ENCODE peak calls at places on chromosomes 6 and 20, in four cellular contexts. One of them, this sample, is unnamed.

GRCh38 chr6:29941916-29942274 is 437 bp upstream of the HLA-A start:
- DNase-seq in esophagus squamous epithelium: no peak
- DNase-seq in fibroblast of lung: no peak
- DNase-seq in psoas muscle: no peak
- DNase-seq in this sample: no peak

GRCh38 chr20:37579091-37579490 is 51.4 kb upstream of the BLCAP start:
- DNase-seq in esophagus squamous epithelium: no peak
- DNase-seq in fibroblast of lung: no peak
- DNase-seq in psoas muscle: no peak
- DNase-seq in this sample: no peak

GRCh38 chr20:53693265-53693871 is 99.7 kb upstream of the ZNF217 start:
- DNase-seq in esophagus squamous epithelium: no peak
- DNase-seq in fibroblast of lung: no peak
- DNase-seq in psoas muscle: no peak
- DNase-seq in this sample: no peak

GRCh38 chr6:56357616-56358373 is 110.4 kb upstream of the COL21A1 start:
- DNase-seq in esophagus squamous epithelium: no peak
- DNase-seq in fibroblast of lung: peak; percentile 82
- DNase-seq in psoas muscle: no peak
- DNase-seq in this sample: peak; percentile 63

GRCh38 chr20:35908007-35908406 is 46.3 kb downstream of the SCAND1 start:
- DNase-seq in esophagus squamous epithelium: no peak
- DNase-seq in fibroblast of lung: no peak
- DNase-seq in psoas muscle: no peak
- DNase-seq in this sample: no peak

GRCh38 chr6:164532546-164533362 is 776.7 kb downstream of the C6orf118 start:
- DNase-seq in esophagus squamous epithelium: no peak
- DNase-seq in fibroblast of lung: no peak
- DNase-seq in psoas muscle: no peak
- DNase-seq in this sample: no peak

GRCh38 chr6:10343320-10343719 is 71.6 kb downstream of the TFAP2A start:
- DNase-seq in esophagus squamous epithelium: no peak
- DNase-seq in fibroblast of lung: no peak
- DNase-seq in psoas muscle: no peak
- DNase-seq in this sample: no peak

GRCh38 chr6:154113392-154113791 is 74.4 kb downstream of the OPRM1 start:
- DNase-seq in esophagus squamous epithelium: no peak
- DNase-seq in fibroblast of lung: no peak
- DNase-seq in psoas muscle: no peak
- DNase-seq in this sample: peak; percentile 83

GRCh38 chr20:63664861-63665594 is 6.9 kb downstream of the RTEL1 start:
- DNase-seq in esophagus squamous epithelium: no peak
- DNase-seq in fibroblast of lung: no peak
- DNase-seq in psoas muscle: no peak
- DNase-seq in this sample: no peak

GRCh38 chr6:114049367-114049966 is 78.5 kb upstream of the HDAC2 start:
- DNase-seq in esophagus squamous epithelium: no peak
- DNase-seq in fibroblast of lung: peak; percentile 29
- DNase-seq in psoas muscle: no peak
- DNase-seq in this sample: peak; percentile 14

GRCh38 chr6:9116026-9116425 is 680.7 kb upstream of the SLC35B3 start:
- DNase-seq in esophagus squamous epithelium: no peak
- DNase-seq in fibroblast of lung: peak; percentile 75
- DNase-seq in psoas muscle: no peak
- DNase-seq in this sample: peak; percentile 27

GRCh38 chr6:26025047-26025893 is 62.0 kb upstream of the HFE start:
- DNase-seq in esophagus squamous epithelium: no peak
- DNase-seq in fibroblast of lung: peak; percentile 91
- DNase-seq in psoas muscle: no peak
- DNase-seq in this sample: peak; percentile 65

GRCh38 chr6:129767776-129768490 is 58.0 kb upstream of the ARHGAP18 start:
- DNase-seq in esophagus squamous epithelium: no peak
- DNase-seq in fibroblast of lung: no peak
- DNase-seq in psoas muscle: no peak
- DNase-seq in this sample: no peak

GRCh38 chr20:37297066-37297736 is 7.7 kb downstream of the MANBAL start:
- DNase-seq in esophagus squamous epithelium: no peak
- DNase-seq in fibroblast of lung: peak; percentile 97
- DNase-seq in psoas muscle: no peak
- DNase-seq in this sample: peak; percentile 57

GRCh38 chr6:55578537-55579363 is at the start of gene HMGCLL1:
- DNase-seq in esophagus squamous epithelium: no peak
- DNase-seq in fibroblast of lung: peak; percentile 15
- DNase-seq in psoas muscle: peak; percentile 71
- DNase-seq in this sample: peak; percentile 34

GRCh38 chr6:118017301-118017854 is 110.3 kb downstream of the SLC35F1 start:
- DNase-seq in esophagus squamous epithelium: no peak
- DNase-seq in fibroblast of lung: no peak
- DNase-seq in psoas muscle: no peak
- DNase-seq in this sample: no peak

GRCh38 chr6:167937948-167938911 is 59.2 kb upstream of the KIF25 start:
- DNase-seq in esophagus squamous epithelium: no peak
- DNase-seq in fibroblast of lung: no peak
- DNase-seq in psoas muscle: no peak
- DNase-seq in this sample: peak; percentile 94

GRCh38 chr20:41047975-41048305 is 19.3 kb downstream of the TOP1 start:
- DNase-seq in esophagus squamous epithelium: no peak
- DNase-seq in fibroblast of lung: no peak
- DNase-seq in psoas muscle: no peak
- DNase-seq in this sample: no peak

GRCh38 chr6:113182370-113183141 is 674.6 kb upstream of the MARCKS start:
- DNase-seq in esophagus squamous epithelium: no peak
- DNase-seq in fibroblast of lung: peak; percentile 89
- DNase-seq in psoas muscle: no peak
- DNase-seq in this sample: peak; percentile 38

GRCh38 chr6:84764332-84765049 is at the start of gene TBX18:
- DNase-seq in esophagus squamous epithelium: peak; percentile 17
- DNase-seq in fibroblast of lung: peak; percentile 90
- DNase-seq in psoas muscle: peak; percentile 93
- DNase-seq in this sample: peak; percentile 94

GRCh38 chr6:104601008-104601745 is 258.5 kb downstream of the HACE1 start:
- DNase-seq in esophagus squamous epithelium: no peak
- DNase-seq in fibroblast of lung: no peak
- DNase-seq in psoas muscle: no peak
- DNase-seq in this sample: no peak

GRCh38 chr6:143677891-143678737 is at the start of gene PHACTR2:
- DNase-seq in esophagus squamous epithelium: no peak
- DNase-seq in fibroblast of lung: peak; percentile 77
- DNase-seq in psoas muscle: peak; percentile 88
- DNase-seq in this sample: peak; percentile 64

GRCh38 chr6:20058912-20059311 is 153.4 kb downstream of the MBOAT1 start:
- DNase-seq in esophagus squamous epithelium: no peak
- DNase-seq in fibroblast of lung: no peak
- DNase-seq in psoas muscle: no peak
- DNase-seq in this sample: no peak

GRCh38 chr6:91476000-91476399 is 889.1 kb upstream of the MAP3K7 start:
- DNase-seq in esophagus squamous epithelium: no peak
- DNase-seq in fibroblast of lung: peak; percentile 83
- DNase-seq in psoas muscle: no peak
- DNase-seq in this sample: peak; percentile 12

GRCh38 chr6:98787401-98787800 is 47.0 kb upstream of the POU3F2 start:
- DNase-seq in esophagus squamous epithelium: no peak
- DNase-seq in fibroblast of lung: no peak
- DNase-seq in psoas muscle: no peak
- DNase-seq in this sample: no peak

GRCh38 chr20:63830821-63831593 is at the start of gene ZBTB46:
- DNase-seq in esophagus squamous epithelium: no peak
- DNase-seq in fibroblast of lung: peak; percentile 49
- DNase-seq in psoas muscle: peak; percentile 81
- DNase-seq in this sample: peak; percentile 53

GRCh38 chr6:137487181-137487910 is 6.8 kb downstream of the OLIG3 start:
- DNase-seq in esophagus squamous epithelium: no peak
- DNase-seq in fibroblast of lung: no peak
- DNase-seq in psoas muscle: no peak
- DNase-seq in this sample: no peak

GRCh38 chr6:136701011-136701410 is 91.3 kb downstream of the MAP3K5 start:
- DNase-seq in esophagus squamous epithelium: no peak
- DNase-seq in fibroblast of lung: peak; percentile 28
- DNase-seq in psoas muscle: no peak
- DNase-seq in this sample: no peak

GRCh38 chr20:18628330-18628941 is 40.6 kb downstream of the DTD1 start:
- DNase-seq in esophagus squamous epithelium: no peak
- DNase-seq in fibroblast of lung: no peak
- DNase-seq in psoas muscle: no peak
- DNase-seq in this sample: peak; percentile 27

GRCh38 chr20:6731951-6732580 is 35.4 kb upstream of the BMP2 start:
- DNase-seq in esophagus squamous epithelium: no peak
- DNase-seq in fibroblast of lung: no peak
- DNase-seq in psoas muscle: peak; percentile 84
- DNase-seq in this sample: no peak

GRCh38 chr20:63381781-63382431 is 20.8 kb upstream of the CHRNA4 start:
- DNase-seq in esophagus squamous epithelium: no peak
- DNase-seq in fibroblast of lung: no peak
- DNase-seq in psoas muscle: no peak
- DNase-seq in this sample: no peak

GRCh38 chr20:61803416-61803902 is 262.2 kb downstream of the TAF4 start:
- DNase-seq in esophagus squamous epithelium: no peak
- DNase-seq in fibroblast of lung: no peak
- DNase-seq in psoas muscle: no peak
- DNase-seq in this sample: no peak

GRCh38 chr6:106286746-106287145 is 38.8 kb downstream of the ATG5 start:
- DNase-seq in esophagus squamous epithelium: no peak
- DNase-seq in fibroblast of lung: no peak
- DNase-seq in psoas muscle: no peak
- DNase-seq in this sample: no peak

GRCh38 chr6:25359191-25359861 is 80.2 kb downstream of the CARMIL1 start:
- DNase-seq in esophagus squamous epithelium: no peak
- DNase-seq in fibroblast of lung: peak; percentile 85
- DNase-seq in psoas muscle: peak; percentile 61
- DNase-seq in this sample: peak; percentile 87

GRCh38 chr6:114998492-114998891 is 655.7 kb upstream of the HS3ST5 start:
- DNase-seq in esophagus squamous epithelium: no peak
- DNase-seq in fibroblast of lung: no peak
- DNase-seq in psoas muscle: no peak
- DNase-seq in this sample: no peak

DNA sequence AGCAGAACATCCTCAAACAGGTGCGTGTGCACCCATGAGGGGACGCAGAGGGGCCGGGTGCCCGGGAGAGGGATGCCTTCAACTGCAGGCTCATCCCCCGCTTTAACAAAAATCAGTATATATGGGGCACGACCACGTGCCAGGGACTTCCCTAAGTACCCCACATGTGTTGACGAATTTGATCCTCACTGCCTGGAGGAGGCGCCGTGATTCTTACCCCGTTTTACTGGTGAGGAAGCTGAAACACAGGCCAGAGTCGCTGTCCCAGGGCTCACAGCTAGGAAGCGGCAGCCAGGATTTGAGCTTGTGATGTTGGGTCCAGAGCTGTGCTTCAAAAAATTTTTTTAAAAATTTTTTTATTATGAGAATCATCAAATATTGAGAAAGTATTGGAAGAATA is 44.8 kb downstream of the ITPR3 start:
- DNase-seq in esophagus squamous epithelium: no peak
- DNase-seq in fibroblast of lung: no peak
- DNase-seq in psoas muscle: no peak
- DNase-seq in this sample: no peak
- TF ChIP-seq CTCF in esophagus squamous epithelium: no peak
- TF ChIP-seq CTCF in fibroblast of lung: no peak
- TF ChIP-seq CTCF in psoas muscle: no peak
- TF ChIP-seq CTCF in this sample: no peak

GRCh38 chr6:73579389-73579788 is 58.6 kb upstream of the EEF1A1 start:
- DNase-seq in esophagus squamous epithelium: no peak
- DNase-seq in fibroblast of lung: no peak
- DNase-seq in psoas muscle: peak; percentile 58
- DNase-seq in this sample: no peak
- H3K4me3 ChIP-seq in esophagus squamous epithelium: peak overlapping the region; percentile 4
- H3K4me3 ChIP-seq in fibroblast of lung: peak overlapping the region; percentile 10
- H3K4me3 ChIP-seq in psoas muscle: no peak overlapping the region
- H3K4me3 ChIP-seq in this sample: no peak overlapping the region

GRCh38 chr6:126661646-126662045 is 321.7 kb downstream of the CENPW start:
- DNase-seq in esophagus squamous epithelium: no peak
- DNase-seq in fibroblast of lung: peak; percentile 77
- DNase-seq in psoas muscle: no peak
- DNase-seq in this sample: peak; percentile 18

GRCh38 chr6:126660376-126660775 is 320.5 kb downstream of the CENPW start:
- DNase-seq in esophagus squamous epithelium: no peak
- DNase-seq in fibroblast of lung: no peak
- DNase-seq in psoas muscle: no peak
- DNase-seq in this sample: no peak

GRCh38 chr6:126662966-126663365 is 323.1 kb downstream of the CENPW start:
- DNase-seq in esophagus squamous epithelium: no peak
- DNase-seq in fibroblast of lung: no peak
- DNase-seq in psoas muscle: no peak
- DNase-seq in this sample: no peak

DNA sequence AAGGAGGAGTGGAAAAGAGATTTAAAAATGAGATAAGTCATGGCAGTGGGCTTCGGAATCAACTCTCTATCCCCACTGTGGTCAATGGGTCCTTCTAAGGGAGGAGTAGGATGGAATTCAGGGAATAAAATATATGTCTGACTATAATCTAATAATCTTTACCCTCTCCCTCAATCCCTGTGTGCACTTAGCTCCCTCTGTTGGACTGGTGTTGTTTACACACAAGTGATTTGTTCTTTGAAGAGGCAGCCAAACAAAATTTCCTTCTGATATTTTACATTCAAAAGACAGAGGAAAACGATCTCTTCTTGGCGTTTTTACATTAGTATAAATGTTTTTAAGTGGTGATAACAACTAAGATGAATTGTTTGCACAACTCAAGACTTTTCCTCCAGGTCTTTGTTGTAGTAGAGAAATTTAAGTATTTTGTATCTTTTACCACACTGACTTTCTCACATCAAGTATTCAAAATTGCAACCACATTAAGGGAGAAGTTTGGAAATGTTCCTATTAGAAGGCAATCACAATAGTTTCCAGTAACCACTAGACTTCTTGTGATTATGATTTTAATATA is 317.7 kb downstream of the CENPW start:
- DNase-seq in esophagus squamous epithelium: no peak
- DNase-seq in fibroblast of lung: peak; percentile 27
- DNase-seq in psoas muscle: no peak
- DNase-seq in this sample: peak; percentile 61
- TF ChIP-seq CTCF in esophagus squamous epithelium: no peak
- TF ChIP-seq CTCF in fibroblast of lung: peak; percentile 71
- TF ChIP-seq CTCF in psoas muscle: no peak
- TF ChIP-seq CTCF in this sample: peak; percentile 73

DNA sequence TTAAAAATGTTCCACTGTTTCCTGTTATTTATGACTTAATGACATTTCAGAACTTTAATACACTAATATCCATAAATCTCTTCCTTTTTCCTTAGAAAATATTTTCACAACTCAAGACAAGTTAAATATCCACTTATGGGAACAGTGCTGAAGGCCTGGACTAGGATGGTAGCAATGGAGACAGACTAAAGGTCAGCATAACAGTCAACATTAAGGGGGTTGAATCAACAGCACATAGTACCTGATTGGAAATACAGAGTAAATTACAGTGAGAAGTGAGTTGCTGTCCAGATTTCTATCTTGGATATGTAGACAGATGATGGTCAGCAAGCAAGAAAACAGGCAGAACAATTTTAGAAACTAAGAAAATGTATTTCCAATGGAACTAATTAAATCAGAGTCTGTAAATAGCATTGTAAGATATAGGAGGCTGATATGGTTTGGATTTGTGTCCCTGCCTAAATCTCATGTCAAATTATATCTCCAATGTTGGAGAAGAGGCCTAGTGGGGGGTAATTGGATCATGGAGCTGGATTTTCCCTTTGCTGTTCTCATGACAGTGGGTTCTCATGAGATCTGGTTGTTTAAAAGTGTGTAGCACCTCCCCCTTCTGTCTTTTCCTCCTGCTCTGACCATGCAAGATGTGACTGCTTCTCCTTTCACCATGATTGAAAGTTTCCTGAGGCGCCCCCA is 682.7 kb downstream of the MAFB start:
- DNase-seq in esophagus squamous epithelium: no peak
- DNase-seq in fibroblast of lung: no peak
- DNase-seq in psoas muscle: no peak
- DNase-seq in this sample: no peak
- H3K4me3 ChIP-seq in esophagus squamous epithelium: no peak overlapping the region
- H3K4me3 ChIP-seq in fibroblast of lung: no peak overlapping the region
- H3K4me3 ChIP-seq in psoas muscle: no peak overlapping the region
- H3K4me3 ChIP-seq in this sample: no peak overlapping the region

This sample was measured in epithelial cell of esophagus.